ENCODE peak calls at places on chromosomes 2 and 18, in five cellular contexts. One of them, this sample, is unnamed.

GRCh38 chr2:88903744-88904353 is 212.4 kb downstream of the RPIA start:
- DNase-seq in RCC 7860: no peak
- DNase-seq in head of caudate nucleus: peak
- DNase-seq in activated T-helper 9 cell treated with anti-CD3 and anti-CD28 coated beads, Interleukin-2, amount 50 U/mL, for 16 hours: no peak
- DNase-seq in psoas muscle: no peak
- DNase-seq in this sample: peak

GRCh38 chr18:57801379-57802165 is 1.5 kb downstream of the ATP8B1 start:
- DNase-seq in head of caudate nucleus: no peak
- DNase-seq in psoas muscle: no peak
- DNase-seq in RCC 7860: no peak
- DNase-seq in activated T-helper 9 cell treated with anti-CD3 and anti-CD28 coated beads, Interleukin-2, amount 50 U/mL, for 16 hours: no peak
- DNase-seq in this sample: no peak

GRCh38 chr2:178476477-178476876 is 1.9 kb downstream of the FKBP7 start:
- DNase-seq in head of caudate nucleus: no peak
- DNase-seq in psoas muscle: no peak
- DNase-seq in activated T-helper 9 cell treated with anti-CD3 and anti-CD28 coated beads, Interleukin-2, amount 50 U/mL, for 16 hours: no peak
- DNase-seq in RCC 7860: no peak
- DNase-seq in this sample: no peak

GRCh38 chr18:8116346-8117007 is 492.8 kb upstream of the RAB12 start:
- DNase-seq in head of caudate nucleus: no peak
- DNase-seq in RCC 7860: peak
- DNase-seq in activated T-helper 9 cell treated with anti-CD3 and anti-CD28 coated beads, Interleukin-2, amount 50 U/mL, for 16 hours: no peak
- DNase-seq in psoas muscle: peak
- DNase-seq in this sample: no peak

GRCh38 chr2:47528874-47529273 is 125.9 kb downstream of the MSH2 start:
- DNase-seq in head of caudate nucleus: no peak
- DNase-seq in RCC 7860: peak
- DNase-seq in activated T-helper 9 cell treated with anti-CD3 and anti-CD28 coated beads, Interleukin-2, amount 50 U/mL, for 16 hours: no peak
- DNase-seq in psoas muscle: no peak
- DNase-seq in this sample: no peak

GRCh38 chr2:15745907-15746306 is 154.2 kb downstream of the DDX1 start:
- DNase-seq in activated T-helper 9 cell treated with anti-CD3 and anti-CD28 coated beads, Interleukin-2, amount 50 U/mL, for 16 hours: no peak
- DNase-seq in head of caudate nucleus: no peak
- DNase-seq in psoas muscle: no peak
- DNase-seq in RCC 7860: no peak
- DNase-seq in this sample: no peak

GRCh38 chr2:66576381-66577330 is 141.7 kb downstream of the MEIS1 start:
- DNase-seq in RCC 7860: no peak
- DNase-seq in activated T-helper 9 cell treated with anti-CD3 and anti-CD28 coated beads, Interleukin-2, amount 50 U/mL, for 16 hours: no peak
- DNase-seq in head of caudate nucleus: no peak
- DNase-seq in psoas muscle: peak
- DNase-seq in this sample: no peak

GRCh38 chr2:134231296-134231964 is 22.4 kb upstream of the MGAT5 start:
- DNase-seq in head of caudate nucleus: no peak
- DNase-seq in psoas muscle: no peak
- DNase-seq in activated T-helper 9 cell treated with anti-CD3 and anti-CD28 coated beads, Interleukin-2, amount 50 U/mL, for 16 hours: no peak
- DNase-seq in RCC 7860: peak
- DNase-seq in this sample: no peak

GRCh38 chr2:179581605-179582004 is 279.8 kb downstream of the ZNF385B start:
- DNase-seq in RCC 7860: no peak
- DNase-seq in head of caudate nucleus: no peak
- DNase-seq in activated T-helper 9 cell treated with anti-CD3 and anti-CD28 coated beads, Interleukin-2, amount 50 U/mL, for 16 hours: no peak
- DNase-seq in psoas muscle: no peak
- DNase-seq in this sample: no peak

GRCh38 chr2:185291035-185291647 is 447.5 kb upstream of the FSIP2 start:
- DNase-seq in head of caudate nucleus: peak
- DNase-seq in activated T-helper 9 cell treated with anti-CD3 and anti-CD28 coated beads, Interleukin-2, amount 50 U/mL, for 16 hours: no peak
- DNase-seq in RCC 7860: peak
- DNase-seq in psoas muscle: no peak
- DNase-seq in this sample: peak

GRCh38 chr2:26187537-26188104 is 14.7 kb downstream of the GAREM2 start:
- DNase-seq in psoas muscle: no peak
- DNase-seq in activated T-helper 9 cell treated with anti-CD3 and anti-CD28 coated beads, Interleukin-2, amount 50 U/mL, for 16 hours: no peak
- DNase-seq in RCC 7860: no peak
- DNase-seq in head of caudate nucleus: no peak
- DNase-seq in this sample: no peak

GRCh38 chr2:149148195-149149006 is 109.9 kb downstream of the LYPD6B start:
- DNase-seq in psoas muscle: no peak
- DNase-seq in activated T-helper 9 cell treated with anti-CD3 and anti-CD28 coated beads, Interleukin-2, amount 50 U/mL, for 16 hours: no peak
- DNase-seq in RCC 7860: no peak
- DNase-seq in head of caudate nucleus: no peak
- DNase-seq in this sample: no peak

GRCh38 chr18:68734311-68734710 is 19.4 kb upstream of the TMX3 start:
- DNase-seq in RCC 7860: no peak
- DNase-seq in activated T-helper 9 cell treated with anti-CD3 and anti-CD28 coated beads, Interleukin-2, amount 50 U/mL, for 16 hours: no peak
- DNase-seq in head of caudate nucleus: no peak
- DNase-seq in psoas muscle: no peak
- DNase-seq in this sample: no peak

GRCh38 chr2:161166538-161167409 is 6.5 kb downstream of the TANK start:
- DNase-seq in head of caudate nucleus: no peak
- DNase-seq in psoas muscle: no peak
- DNase-seq in RCC 7860: peak
- DNase-seq in activated T-helper 9 cell treated with anti-CD3 and anti-CD28 coated beads, Interleukin-2, amount 50 U/mL, for 16 hours: peak
- DNase-seq in this sample: peak

GRCh38 chr2:119178811-119179601 is 20.5 kb upstream of the C1QL2 start:
- DNase-seq in psoas muscle: no peak
- DNase-seq in activated T-helper 9 cell treated with anti-CD3 and anti-CD28 coated beads, Interleukin-2, amount 50 U/mL, for 16 hours: no peak
- DNase-seq in head of caudate nucleus: no peak
- DNase-seq in RCC 7860: peak
- DNase-seq in this sample: no peak

GRCh38 chr18:966095-967036 is 61.7 kb downstream of the ADCYAP1 start:
- DNase-seq in psoas muscle: no peak
- DNase-seq in RCC 7860: no peak
- DNase-seq in head of caudate nucleus: no peak
- DNase-seq in activated T-helper 9 cell treated with anti-CD3 and anti-CD28 coated beads, Interleukin-2, amount 50 U/mL, for 16 hours: no peak
- DNase-seq in this sample: no peak

GRCh38 chr2:53867773-53868172 is 8.0 kb upstream of the GPR75 start:
- DNase-seq in RCC 7860: no peak
- DNase-seq in head of caudate nucleus: no peak
- DNase-seq in activated T-helper 9 cell treated with anti-CD3 and anti-CD28 coated beads, Interleukin-2, amount 50 U/mL, for 16 hours: no peak
- DNase-seq in psoas muscle: no peak
- DNase-seq in this sample: no peak

GRCh38 chr2:230697676-230698075 is 15.0 kb upstream of the CAB39 start:
- DNase-seq in psoas muscle: no peak
- DNase-seq in head of caudate nucleus: no peak
- DNase-seq in RCC 7860: no peak
- DNase-seq in activated T-helper 9 cell treated with anti-CD3 and anti-CD28 coated beads, Interleukin-2, amount 50 U/mL, for 16 hours: no peak
- DNase-seq in this sample: no peak

GRCh38 chr2:190084704-190085103 is 22.2 kb upstream of the MSTN start:
- DNase-seq in head of caudate nucleus: no peak
- DNase-seq in RCC 7860: no peak
- DNase-seq in psoas muscle: no peak
- DNase-seq in activated T-helper 9 cell treated with anti-CD3 and anti-CD28 coated beads, Interleukin-2, amount 50 U/mL, for 16 hours: no peak
- DNase-seq in this sample: no peak

GRCh38 chr2:43024515-43024962 is 201.9 kb downstream of the ZFP36L2 start:
- DNase-seq in head of caudate nucleus: peak
- DNase-seq in psoas muscle: peak
- DNase-seq in activated T-helper 9 cell treated with anti-CD3 and anti-CD28 coated beads, Interleukin-2, amount 50 U/mL, for 16 hours: peak
- DNase-seq in RCC 7860: peak
- DNase-seq in this sample: peak

GRCh38 chr2:239181601-239182471 is 219.0 kb downstream of the HDAC4 start:
- DNase-seq in psoas muscle: no peak
- DNase-seq in head of caudate nucleus: no peak
- DNase-seq in activated T-helper 9 cell treated with anti-CD3 and anti-CD28 coated beads, Interleukin-2, amount 50 U/mL, for 16 hours: no peak
- DNase-seq in RCC 7860: no peak
- DNase-seq in this sample: no peak

GRCh38 chr2:200862532-200863000 is 1.9 kb downstream of the CLK1 start:
- DNase-seq in RCC 7860: peak
- DNase-seq in activated T-helper 9 cell treated with anti-CD3 and anti-CD28 coated beads, Interleukin-2, amount 50 U/mL, for 16 hours: peak
- DNase-seq in psoas muscle: no peak
- DNase-seq in head of caudate nucleus: no peak
- DNase-seq in this sample: peak

GRCh38 chr2:47456851-47457250 is 53.9 kb downstream of the MSH2 start:
- DNase-seq in psoas muscle: no peak
- DNase-seq in RCC 7860: no peak
- DNase-seq in head of caudate nucleus: no peak
- DNase-seq in activated T-helper 9 cell treated with anti-CD3 and anti-CD28 coated beads, Interleukin-2, amount 50 U/mL, for 16 hours: no peak
- DNase-seq in this sample: no peak

GRCh38 chr2:96700086-96700485 is 39.8 kb downstream of the LMAN2L start:
- DNase-seq in head of caudate nucleus: no peak
- DNase-seq in activated T-helper 9 cell treated with anti-CD3 and anti-CD28 coated beads, Interleukin-2, amount 50 U/mL, for 16 hours: no peak
- DNase-seq in RCC 7860: no peak
- DNase-seq in psoas muscle: no peak
- DNase-seq in this sample: no peak

GRCh38 chr2:28394331-28394877 is 1.7 kb downstream of the FOSL2 start:
- DNase-seq in activated T-helper 9 cell treated with anti-CD3 and anti-CD28 coated beads, Interleukin-2, amount 50 U/mL, for 16 hours: no peak
- DNase-seq in psoas muscle: peak
- DNase-seq in head of caudate nucleus: no peak
- DNase-seq in RCC 7860: peak
- DNase-seq in this sample: peak

GRCh38 chr2:62337403-62337802 is 141.5 kb downstream of the B3GNT2 start:
- DNase-seq in activated T-helper 9 cell treated with anti-CD3 and anti-CD28 coated beads, Interleukin-2, amount 50 U/mL, for 16 hours: no peak
- DNase-seq in psoas muscle: no peak
- DNase-seq in RCC 7860: no peak
- DNase-seq in head of caudate nucleus: no peak
- DNase-seq in this sample: no peak

GRCh38 chr18:34738173-34738894 is 28.2 kb downstream of the DTNA start:
- DNase-seq in psoas muscle: no peak
- DNase-seq in head of caudate nucleus: peak
- DNase-seq in activated T-helper 9 cell treated with anti-CD3 and anti-CD28 coated beads, Interleukin-2, amount 50 U/mL, for 16 hours: no peak
- DNase-seq in RCC 7860: peak
- DNase-seq in this sample: peak

GRCh38 chr2:163319006-163319405 is 416.8 kb downstream of the FIGN start:
- DNase-seq in RCC 7860: no peak
- DNase-seq in psoas muscle: no peak
- DNase-seq in activated T-helper 9 cell treated with anti-CD3 and anti-CD28 coated beads, Interleukin-2, amount 50 U/mL, for 16 hours: no peak
- DNase-seq in head of caudate nucleus: no peak
- DNase-seq in this sample: no peak

This sample was measured in Caki2.